ENCODE peak calls at places on chromosomes 5 and 9, in seven cellular contexts. One of them, this sample, is unnamed.

GRCh38 chr9:74497750-74498615 is 848 bp downstream of the RORB start:
- DNase-seq in cardiac muscle cell: peak
- DNase-seq in ovary: no peak
- DNase-seq in A549: no peak
- DNase-seq in heart left ventricle: peak
- DNase-seq in mesendoderm: peak
- DNase-seq in brain microvascular endothelial cell: no peak
- DNase-seq in this sample: no peak

GRCh38 chr5:115962565-115963402 is 509 bp downstream of the LVRN start:
- DNase-seq in ovary: peak
- DNase-seq in A549: no peak
- DNase-seq in mesendoderm: peak
- DNase-seq in brain microvascular endothelial cell: no peak
- DNase-seq in cardiac muscle cell: peak
- DNase-seq in heart left ventricle: peak
- DNase-seq in this sample: no peak

GRCh38 chr5:171226096-171226495 is 83.0 kb upstream of the TLX3 start:
- DNase-seq in ovary: no peak
- DNase-seq in A549: no peak
- DNase-seq in mesendoderm: no peak
- DNase-seq in brain microvascular endothelial cell: no peak
- DNase-seq in heart left ventricle: no peak
- DNase-seq in cardiac muscle cell: no peak
- DNase-seq in this sample: no peak

GRCh38 chr5:146291421-146292074 is 47.1 kb upstream of the POU4F3 start:
- DNase-seq in cardiac muscle cell: peak
- DNase-seq in heart left ventricle: no peak
- DNase-seq in brain microvascular endothelial cell: peak
- DNase-seq in A549: peak
- DNase-seq in mesendoderm: peak
- DNase-seq in ovary: no peak
- DNase-seq in this sample: peak

GRCh38 chr5:107513337-107514125 is 157.2 kb downstream of the EFNA5 start:
- DNase-seq in heart left ventricle: no peak
- DNase-seq in cardiac muscle cell: no peak
- DNase-seq in brain microvascular endothelial cell: no peak
- DNase-seq in A549: no peak
- DNase-seq in mesendoderm: no peak
- DNase-seq in ovary: no peak
- DNase-seq in this sample: no peak

GRCh38 chr5:61941637-61942036 is 364.4 kb upstream of the KIF2A start:
- DNase-seq in mesendoderm: no peak
- DNase-seq in heart left ventricle: no peak
- DNase-seq in brain microvascular endothelial cell: no peak
- DNase-seq in ovary: no peak
- DNase-seq in cardiac muscle cell: no peak
- DNase-seq in A549: no peak
- DNase-seq in this sample: no peak

GRCh38 chr5:11182441-11183080 is 421.5 kb upstream of the DAP start:
- DNase-seq in ovary: no peak
- DNase-seq in brain microvascular endothelial cell: peak
- DNase-seq in mesendoderm: peak
- DNase-seq in heart left ventricle: no peak
- DNase-seq in cardiac muscle cell: peak
- DNase-seq in A549: peak
- DNase-seq in this sample: peak

GRCh38 chr9:37997636-37998374 is 71.2 kb downstream of the SHB start:
- DNase-seq in heart left ventricle: peak
- DNase-seq in A549: no peak
- DNase-seq in cardiac muscle cell: peak
- DNase-seq in mesendoderm: no peak
- DNase-seq in brain microvascular endothelial cell: no peak
- DNase-seq in ovary: no peak
- DNase-seq in this sample: no peak

GRCh38 chr5:65800775-65801174 is 78.8 kb downstream of the NLN start:
- DNase-seq in brain microvascular endothelial cell: no peak
- DNase-seq in ovary: no peak
- DNase-seq in heart left ventricle: no peak
- DNase-seq in mesendoderm: no peak
- DNase-seq in A549: no peak
- DNase-seq in cardiac muscle cell: no peak
- DNase-seq in this sample: no peak

GRCh38 chr5:153122416-153122815 is 368.1 kb upstream of the GRIA1 start:
- DNase-seq in mesendoderm: no peak
- DNase-seq in cardiac muscle cell: no peak
- DNase-seq in A549: no peak
- DNase-seq in ovary: no peak
- DNase-seq in heart left ventricle: no peak
- DNase-seq in brain microvascular endothelial cell: no peak
- DNase-seq in this sample: no peak

GRCh38 chr9:89677696-89678393 is 73.0 kb downstream of the GADD45G start:
- DNase-seq in A549: no peak
- DNase-seq in cardiac muscle cell: no peak
- DNase-seq in heart left ventricle: peak
- DNase-seq in brain microvascular endothelial cell: no peak
- DNase-seq in mesendoderm: no peak
- DNase-seq in ovary: no peak
- DNase-seq in this sample: no peak

DNA sequence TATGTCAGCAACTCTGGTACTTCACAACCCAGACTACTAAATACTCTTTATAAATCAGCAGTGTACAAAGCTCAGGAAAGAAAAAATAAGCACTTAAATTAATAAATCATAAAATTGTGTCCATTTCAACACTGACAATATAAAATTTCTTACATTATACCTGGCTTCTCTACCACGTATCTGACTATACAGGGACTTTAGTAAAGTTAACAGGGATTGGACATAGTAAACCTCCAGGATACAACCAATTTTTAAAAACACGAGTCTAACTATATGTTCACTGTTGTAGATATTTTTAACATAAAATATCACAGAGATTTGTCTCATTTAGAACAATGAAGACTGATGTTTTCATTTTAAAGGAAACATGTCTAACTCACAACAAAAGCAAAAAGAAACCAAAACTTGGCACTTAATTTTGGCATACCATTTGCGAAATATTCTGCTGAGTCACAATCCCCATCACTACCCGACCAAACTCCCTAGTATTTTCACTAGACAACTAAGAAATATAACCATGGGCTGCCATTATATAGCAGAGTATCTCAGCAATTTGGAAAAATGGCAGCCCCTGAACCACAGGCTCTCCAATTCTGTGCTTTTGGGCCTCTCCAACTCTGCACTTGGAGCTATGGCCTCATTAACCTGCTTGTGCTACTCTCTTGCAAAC is 14.4 kb downstream of the FAM169A start:
- DNase-seq in cardiac muscle cell: no peak
- DNase-seq in A549: peak
- DNase-seq in brain microvascular endothelial cell: peak
- DNase-seq in heart left ventricle: no peak
- DNase-seq in ovary: no peak
- DNase-seq in mesendoderm: no peak
- DNase-seq in this sample: no peak
- H3K4me3 ChIP-seq in cardiac muscle cell: no peak
- H3K4me3 ChIP-seq in A549: peak
- H3K4me3 ChIP-seq in brain microvascular endothelial cell: no peak
- H3K4me3 ChIP-seq in heart left ventricle: peak
- H3K4me3 ChIP-seq in ovary: no peak
- H3K4me3 ChIP-seq in mesendoderm: no peak
- H3K4me3 ChIP-seq in this sample: no peak

GRCh38 chr5:58891072-58891970 is 308.4 kb downstream of the RAB3C start:
- DNase-seq in heart left ventricle: peak
- DNase-seq in cardiac muscle cell: peak
- DNase-seq in mesendoderm: peak
- DNase-seq in brain microvascular endothelial cell: peak
- DNase-seq in ovary: peak
- DNase-seq in A549: peak
- DNase-seq in this sample: peak
- H3K4me3 ChIP-seq in heart left ventricle: peak
- H3K4me3 ChIP-seq in cardiac muscle cell: no peak
- H3K4me3 ChIP-seq in mesendoderm: no peak
- H3K4me3 ChIP-seq in brain microvascular endothelial cell: peak
- H3K4me3 ChIP-seq in ovary: no peak
- H3K4me3 ChIP-seq in A549: peak
- H3K4me3 ChIP-seq in this sample: no peak

GRCh38 chr5:125552486-125552885 is 806.0 kb upstream of the ZNF608 start:
- DNase-seq in ovary: no peak
- DNase-seq in cardiac muscle cell: no peak
- DNase-seq in mesendoderm: no peak
- DNase-seq in A549: no peak
- DNase-seq in heart left ventricle: no peak
- DNase-seq in brain microvascular endothelial cell: no peak
- DNase-seq in this sample: no peak
- H3K4me3 ChIP-seq in ovary: no peak
- H3K4me3 ChIP-seq in cardiac muscle cell: no peak
- H3K4me3 ChIP-seq in mesendoderm: no peak
- H3K4me3 ChIP-seq in A549: no peak
- H3K4me3 ChIP-seq in heart left ventricle: no peak
- H3K4me3 ChIP-seq in brain microvascular endothelial cell: no peak
- H3K4me3 ChIP-seq in this sample: no peak

GRCh38 chr9:130197386-130197785 is 25.2 kb downstream of the NCS1 start:
- DNase-seq in A549: no peak
- DNase-seq in heart left ventricle: no peak
- DNase-seq in cardiac muscle cell: no peak
- DNase-seq in brain microvascular endothelial cell: no peak
- DNase-seq in mesendoderm: no peak
- DNase-seq in ovary: no peak
- DNase-seq in this sample: no peak
- H3K4me3 ChIP-seq in A549: no peak
- H3K4me3 ChIP-seq in heart left ventricle: no peak
- H3K4me3 ChIP-seq in cardiac muscle cell: no peak
- H3K4me3 ChIP-seq in brain microvascular endothelial cell: no peak
- H3K4me3 ChIP-seq in mesendoderm: no peak
- H3K4me3 ChIP-seq in ovary: no peak
- H3K4me3 ChIP-seq in this sample: no peak

DNA sequence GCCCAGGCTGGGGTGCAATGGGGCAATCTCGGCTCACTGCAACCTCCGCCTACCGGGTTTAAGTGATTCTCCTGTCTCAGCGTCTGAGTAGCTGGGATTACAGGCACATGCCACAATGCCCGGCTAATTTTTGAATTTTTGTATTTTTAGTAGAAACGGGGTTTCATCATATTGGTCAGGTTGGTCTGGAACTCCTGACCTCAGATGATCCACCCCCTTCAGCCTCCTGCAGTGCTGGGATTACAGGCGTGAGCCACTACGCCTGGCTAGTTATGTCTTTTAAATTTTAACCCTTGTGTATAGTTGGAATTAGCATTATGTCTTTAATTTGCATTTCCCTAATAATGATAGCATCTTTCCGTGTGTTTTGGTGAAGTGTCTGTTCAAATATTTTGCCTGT is 11.4 kb downstream of the GPBP1 start:
- DNase-seq in ovary: no peak
- DNase-seq in heart left ventricle: no peak
- DNase-seq in cardiac muscle cell: no peak
- DNase-seq in mesendoderm: no peak
- DNase-seq in A549: no peak
- DNase-seq in brain microvascular endothelial cell: no peak
- DNase-seq in this sample: no peak
- H3K4me3 ChIP-seq in ovary: no peak
- H3K4me3 ChIP-seq in heart left ventricle: no peak
- H3K4me3 ChIP-seq in cardiac muscle cell: no peak
- H3K4me3 ChIP-seq in mesendoderm: no peak
- H3K4me3 ChIP-seq in A549: no peak
- H3K4me3 ChIP-seq in brain microvascular endothelial cell: no peak
- H3K4me3 ChIP-seq in this sample: no peak

GRCh38 chr5:129125819-129126218 is 31.3 kb downstream of the ISOC1 start:
- DNase-seq in A549: no peak
- DNase-seq in ovary: no peak
- DNase-seq in cardiac muscle cell: no peak
- DNase-seq in heart left ventricle: no peak
- DNase-seq in brain microvascular endothelial cell: no peak
- DNase-seq in mesendoderm: no peak
- DNase-seq in this sample: no peak
- H3K4me3 ChIP-seq in A549: no peak
- H3K4me3 ChIP-seq in ovary: no peak
- H3K4me3 ChIP-seq in cardiac muscle cell: no peak
- H3K4me3 ChIP-seq in heart left ventricle: no peak
- H3K4me3 ChIP-seq in brain microvascular endothelial cell: no peak
- H3K4me3 ChIP-seq in mesendoderm: no peak
- H3K4me3 ChIP-seq in this sample: no peak

GRCh38 chr5:157942595-157942994 is 83.7 kb upstream of the CLINT1 start:
- DNase-seq in mesendoderm: no peak
- DNase-seq in heart left ventricle: no peak
- DNase-seq in cardiac muscle cell: no peak
- DNase-seq in ovary: no peak
- DNase-seq in brain microvascular endothelial cell: no peak
- DNase-seq in A549: no peak
- DNase-seq in this sample: no peak

GRCh38 chr5:157941616-157942015 is 82.7 kb upstream of the CLINT1 start:
- DNase-seq in brain microvascular endothelial cell: no peak
- DNase-seq in A549: no peak
- DNase-seq in ovary: no peak
- DNase-seq in mesendoderm: no peak
- DNase-seq in cardiac muscle cell: no peak
- DNase-seq in heart left ventricle: no peak
- DNase-seq in this sample: no peak

GRCh38 chr5:157947156-157947555 is 88.2 kb upstream of the CLINT1 start:
- DNase-seq in heart left ventricle: no peak
- DNase-seq in mesendoderm: peak
- DNase-seq in ovary: no peak
- DNase-seq in cardiac muscle cell: no peak
- DNase-seq in A549: no peak
- DNase-seq in brain microvascular endothelial cell: no peak
- DNase-seq in this sample: no peak

GRCh38 chr5:157944938-157945337 is 86.0 kb upstream of the CLINT1 start:
- DNase-seq in cardiac muscle cell: no peak
- DNase-seq in ovary: no peak
- DNase-seq in A549: no peak
- DNase-seq in heart left ventricle: no peak
- DNase-seq in mesendoderm: no peak
- DNase-seq in brain microvascular endothelial cell: no peak
- DNase-seq in this sample: no peak

GRCh38 chr5:157944077-157944633 is 85.2 kb upstream of the CLINT1 start:
- DNase-seq in brain microvascular endothelial cell: no peak
- DNase-seq in cardiac muscle cell: peak
- DNase-seq in mesendoderm: peak
- DNase-seq in heart left ventricle: no peak
- DNase-seq in A549: no peak
- DNase-seq in ovary: no peak
- DNase-seq in this sample: no peak
- H3K4me3 ChIP-seq in brain microvascular endothelial cell: no peak
- H3K4me3 ChIP-seq in cardiac muscle cell: no peak
- H3K4me3 ChIP-seq in mesendoderm: no peak
- H3K4me3 ChIP-seq in heart left ventricle: no peak
- H3K4me3 ChIP-seq in A549: no peak
- H3K4me3 ChIP-seq in ovary: no peak
- H3K4me3 ChIP-seq in this sample: no peak